ENCODE peak calls at places on chromosomes 5 and 9, in six cellular contexts. J, W, T, E, D and Z are unnamed samples.

GRCh38 chr9:20307662-20308061 is 314.6 kb downstream of the MLLT3 start:
- DNase-seq in T (no peak), E (no peak), W (no peak), J (no peak), D (no peak), Z (no peak)

GRCh38 chr9:88803551-88804288 is 187.5 kb upstream of the S1PR3 start:
- DNase-seq in E (no peak), T (no peak), W (no peak), D (no peak), J (no peak), Z (no peak)

GRCh38 chr9:132984202-132985062 is 5.9 kb downstream of the GFI1B start:
- DNase-seq in D (no peak), E (no peak), T (no peak), J (no peak), W (no peak), Z (no peak)

GRCh38 chr9:21778300-21778699 is 24.1 kb upstream of the MTAP start:
- DNase-seq in E (no peak), J (no peak), D (no peak), W (no peak), T (no peak), Z (no peak)

GRCh38 chr9:127173063-127173462 is 50.6 kb upstream of the ANGPTL2 start:
- DNase-seq in J (no peak), T (no peak), D (no peak), E (no peak), W (no peak), Z (no peak)

GRCh38 chr5:92580814-92581213 is 1000.2 kb downstream of the NR2F1-AS1 start:
- DNase-seq in W (no peak), E (no peak), J (no peak), D (no peak), T (no peak), Z (no peak)

GRCh38 chr9:131272212-131272611 is 4.1 kb downstream of the FAM78A start:
- DNase-seq in T (no peak), W (no peak), D (no peak), J (no peak), E (no peak), Z (no peak)

GRCh38 chr5:24167791-24168190 is 477.0 kb downstream of the CDH10 start:
- DNase-seq in E (no peak), J (no peak), D (no peak), T (no peak), W (no peak), Z (no peak)

GRCh38 chr5:135505973-135506372 is 29.8 kb downstream of the NEUROG1 start:
- DNase-seq in T (no peak), D (peak; percentile 6), J (no peak), W (no peak), E (no peak), Z (no peak)

GRCh38 chr9:134307223-134307600 is 19.0 kb upstream of the RXRA start:
- DNase-seq in T (no peak), W (no peak), E (no peak), D (no peak), J (no peak), Z (no peak)

GRCh38 chr5:131854134-131854533 is 57.3 kb upstream of the FNIP1 start:
- DNase-seq in D (no peak), J (no peak), E (no peak), T (peak; percentile 2), W (no peak), Z (no peak)

GRCh38 chr9:135612981-135613910 is 26.1 kb downstream of the GLT6D1 start:
- DNase-seq in J (no peak), E (no peak), T (no peak), W (no peak), D (no peak), Z (no peak)

GRCh38 chr9:120434532-120434931 is 145.4 kb downstream of the CDK5RAP2 start:
- DNase-seq in E (no peak), T (peak; percentile 23), W (peak; percentile 23), D (peak; percentile 84), J (no peak), Z (no peak)

GRCh38 chr9:93904649-93905472 is 50.3 kb downstream of the BARX1 start:
- DNase-seq in T (no peak), J (no peak), W (no peak), D (no peak), E (no peak), Z (no peak)

GRCh38 chr9:35806101-35806500 is 6.0 kb downstream of the SPAG8 start:
- DNase-seq in W (no peak), E (no peak), D (no peak), T (no peak), J (no peak), Z (no peak)

GRCh38 chr5:61416410-61416809 is 84.4 kb downstream of the ZSWIM6 start:
- DNase-seq in D (no peak), W (no peak), T (no peak), J (no peak), E (no peak), Z (no peak)